ENCODE peak calls at places on chromosomes 1 and 21, in six cellular contexts. Z, F, X, R, M and H are unnamed samples.

GRCh38 chr21:33936221-33937038 is 20.8 kb upstream of the ATP5PO start:
- DNase-seq in R (no peak), M (no peak), F (no peak), Z (peak), X (no peak), H (no peak)

GRCh38 chr21:27586986-27587385 is 620.1 kb upstream of the ADAMTS5 start:
- DNase-seq in X (no peak), M (no peak), Z (no peak), R (no peak), F (no peak), H (no peak)

GRCh38 chr1:200794506-200795065 is 55.9 kb downstream of the CAMSAP2 start:
- DNase-seq in X (no peak), F (no peak), M (no peak), Z (peak), R (no peak), H (no peak)

GRCh38 chr1:62689524-62689923 is 1.3 kb upstream of the DOCK7 start:
- DNase-seq in X (peak), R (peak), M (no peak), Z (peak), F (no peak), H (peak)

GRCh38 chr21:45309069-45309521 is 21.4 kb upstream of the POFUT2 start:
- DNase-seq in F (peak), R (no peak), X (no peak), Z (peak), M (no peak), H (no peak)

GRCh38 chr1:107674486-107674885 is 290.5 kb downstream of the VAV3 start:
- DNase-seq in F (no peak), M (no peak), X (no peak), R (no peak), Z (no peak), H (no peak)

GRCh38 chr21:37837381-37837780 is 78.9 kb downstream of the KCNJ6 start:
- DNase-seq in R (no peak), M (no peak), F (no peak), Z (no peak), X (no peak), H (no peak)

GRCh38 chr1:225461533-225462428 is 33.9 kb upstream of the LBR start:
- DNase-seq in F (no peak), X (no peak), R (no peak), M (no peak), Z (no peak), H (no peak)

GRCh38 chr1:205976708-205977107 is 26.5 kb downstream of the RAB7B start:
- DNase-seq in F (no peak), Z (peak), X (no peak), R (peak), M (no peak), H (peak)

GRCh38 chr1:19311503-19311930 is 427 bp downstream of the AKR7A2 start:
- DNase-seq in X (no peak), F (no peak), M (no peak), R (no peak), Z (no peak), H (no peak)

GRCh38 chr1:63643926-63644325 is 50.7 kb downstream of the PGM1 start:
- DNase-seq in R (no peak), M (no peak), X (no peak), Z (no peak), F (peak), H (no peak)

GRCh38 chr1:157219182-157219581 is 81.0 kb upstream of the ETV3 start:
- DNase-seq in X (no peak), R (no peak), F (no peak), M (no peak), Z (no peak), H (no peak)

GRCh38 chr1:212162635-212163034 is 122.6 kb upstream of the PPP2R5A start:
- DNase-seq in M (no peak), Z (peak), X (peak), R (no peak), F (no peak), H (peak)

GRCh38 chr1:2785631-2786328 is 15.7 kb downstream of the TTC34 start:
- DNase-seq in R (no peak), Z (no peak), X (no peak), M (no peak), F (peak), H (no peak)

GRCh38 chr1:209673631-209674417 is 1.4 kb upstream of the G0S2 start:
- DNase-seq in M (no peak), F (no peak), R (no peak), Z (peak), X (no peak), H (no peak)

GRCh38 chr1:63124666-63125191 is 197.6 kb upstream of the FOXD3 start:
- DNase-seq in F (no peak), R (peak), M (no peak), Z (peak), X (peak), H (no peak)

GRCh38 chr1:33327587-33328325 is 6.9 kb upstream of the A3GALT2 start:
- DNase-seq in X (peak), Z (peak), F (no peak), R (peak), M (no peak), H (peak)

GRCh38 chr1:167532375-167532774 is 14.0 kb upstream of the CD247 start:
- DNase-seq in X (no peak), F (no peak), Z (no peak), R (no peak), M (no peak), H (no peak)

GRCh38 chr1:193443886-193444285 is 257.5 kb upstream of the B3GALT2 start:
- DNase-seq in Z (no peak), M (no peak), R (no peak), F (no peak), X (no peak), H (no peak)

GRCh38 chr21:45926281-45926680 is 55.3 kb upstream of the COL6A1 start:
- DNase-seq in M (no peak), R (no peak), F (no peak), Z (peak), X (no peak), H (no peak)

GRCh38 chr1:186878356-186878755 is 49.6 kb downstream of the PLA2G4A start:
- DNase-seq in F (no peak), M (no peak), R (no peak), X (no peak), Z (peak), H (no peak)
- TF ChIP-seq CTCF in F (no peak), M (no peak), R (no peak), X (no peak), Z (no peak), H (no peak)

GRCh38 chr1:231372501-231372900 is 34.4 kb downstream of the SPRTN start:
- DNase-seq in Z (no peak), M (no peak), X (no peak), R (no peak), F (no peak), H (no peak)

GRCh38 chr1:231369282-231369681 is 31.2 kb downstream of the SPRTN start:
- DNase-seq in X (no peak), Z (no peak), F (no peak), M (no peak), R (no peak), H (no peak)

GRCh38 chr1:231376875-231377549 is 38.9 kb downstream of the SPRTN start:
- DNase-seq in X (no peak), M (no peak), Z (no peak), F (no peak), R (no peak), H (no peak)

GRCh38 chr1:231376101-231376500 is 38.0 kb downstream of the SPRTN start:
- DNase-seq in Z (peak), R (no peak), M (no peak), F (no peak), X (no peak), H (peak)

GRCh38 chr1:231374394-231374793 is 36.3 kb downstream of the SPRTN start:
- DNase-seq in Z (no peak), F (no peak), M (no peak), X (no peak), R (no peak), H (no peak)
- TF ChIP-seq CTCF in Z (no peak), F (no peak), M (no peak), X (no peak), R (no peak), H (no peak)

GRCh38 chr1:246001142-246001812 is 505.8 kb downstream of the SMYD3 start:
- DNase-seq in M (no peak), R (no peak), F (no peak), Z (peak), X (no peak), H (peak)

GRCh38 chr1:246001821-246002220 is 505.3 kb downstream of the SMYD3 start:
- DNase-seq in M (no peak), X (no peak), Z (peak), R (no peak), F (no peak), H (no peak)

GRCh38 chr1:246000638-246001015 is 506.5 kb downstream of the SMYD3 start:
- DNase-seq in Z (no peak), X (no peak), F (no peak), M (no peak), R (no peak), H (no peak)

GRCh38 chr1:245997471-245998258 is 509.4 kb downstream of the SMYD3 start:
- DNase-seq in F (peak), Z (peak), X (no peak), M (no peak), R (peak), H (peak)

DNA sequence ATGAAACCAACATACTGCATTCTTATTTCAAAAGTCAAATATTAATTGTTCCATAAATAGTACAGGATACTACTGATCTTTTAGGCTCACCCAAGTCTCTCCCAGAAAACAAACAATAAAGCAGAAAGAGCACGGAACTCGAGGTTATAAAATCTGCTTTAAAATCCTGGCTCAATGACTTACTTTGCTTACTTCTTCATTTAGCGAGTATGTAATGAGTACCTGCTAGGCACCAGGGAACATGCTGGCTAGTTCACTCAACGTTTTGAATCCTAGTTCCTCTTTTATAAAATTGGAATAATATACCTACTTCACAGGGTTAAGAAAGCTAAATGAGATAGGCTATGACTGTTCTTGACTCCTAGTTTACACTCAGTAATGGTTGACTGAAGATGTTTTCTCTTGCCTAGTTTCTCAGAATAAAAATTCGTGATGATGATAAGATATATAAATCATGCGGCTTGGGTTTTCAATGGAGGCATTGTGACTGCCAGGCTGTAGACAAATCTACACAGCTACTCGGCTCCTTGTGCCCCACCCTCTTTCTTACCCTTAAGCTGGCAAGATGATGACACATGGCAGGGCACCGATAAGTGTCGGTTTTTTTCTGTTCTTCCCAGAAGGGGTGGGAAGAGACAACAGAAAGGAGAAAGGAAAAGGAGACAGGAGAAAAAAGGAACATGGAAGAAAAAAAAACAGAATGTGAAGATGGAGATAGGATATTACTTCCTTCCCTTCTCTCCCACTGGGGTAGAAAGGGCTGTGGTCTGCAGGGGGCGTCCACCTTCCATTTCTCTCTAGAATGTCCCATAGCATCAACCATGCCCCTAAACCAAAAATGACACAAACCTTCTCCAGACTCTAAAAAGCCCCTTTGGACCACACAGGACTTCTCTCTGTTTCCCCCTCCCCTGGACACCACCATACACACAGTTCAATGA is 507.1 kb downstream of the SMYD3 start:
- DNase-seq in Z (no peak), X (no peak), R (no peak), M (no peak), F (no peak), H (no peak)
- TF ChIP-seq CTCF in Z (no peak), X (no peak), R (no peak), M (no peak), F (no peak), H (no peak)

GRCh38 chr1:230855886-230856285 is 12.4 kb downstream of the C1orf198 start:
- DNase-seq in X (no peak), F (no peak), R (no peak), Z (peak), M (no peak), H (no peak)
- TF ChIP-seq CTCF in X (no peak), F (no peak), R (no peak), Z (no peak), M (no peak), H (no peak)

DNA sequence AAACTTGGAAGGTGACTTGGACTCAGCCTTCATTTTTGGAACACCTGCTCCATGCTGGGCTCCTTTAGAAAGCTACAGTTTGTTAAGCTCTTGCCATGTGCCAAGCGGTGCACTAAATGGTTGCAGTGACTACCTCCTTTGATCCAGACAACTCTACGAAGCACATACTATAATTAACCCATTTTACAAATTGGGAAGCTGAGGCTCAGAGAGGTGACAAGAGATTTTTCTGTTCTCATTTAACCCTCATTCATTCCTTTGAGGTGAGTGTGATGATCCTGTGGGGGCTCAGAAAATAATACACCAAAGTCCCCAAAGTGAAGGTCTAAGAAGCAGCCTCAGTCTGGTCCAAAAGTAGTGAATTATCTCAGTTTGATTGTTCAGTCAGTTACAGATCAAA is 1.6 kb upstream of the PAQR7 start:
- DNase-seq in X (no peak), Z (no peak), F (no peak), M (no peak), R (no peak), H (no peak)
- TF ChIP-seq CTCF in X (no peak), Z (no peak), F (no peak), M (no peak), R (no peak), H (no peak)

DNA sequence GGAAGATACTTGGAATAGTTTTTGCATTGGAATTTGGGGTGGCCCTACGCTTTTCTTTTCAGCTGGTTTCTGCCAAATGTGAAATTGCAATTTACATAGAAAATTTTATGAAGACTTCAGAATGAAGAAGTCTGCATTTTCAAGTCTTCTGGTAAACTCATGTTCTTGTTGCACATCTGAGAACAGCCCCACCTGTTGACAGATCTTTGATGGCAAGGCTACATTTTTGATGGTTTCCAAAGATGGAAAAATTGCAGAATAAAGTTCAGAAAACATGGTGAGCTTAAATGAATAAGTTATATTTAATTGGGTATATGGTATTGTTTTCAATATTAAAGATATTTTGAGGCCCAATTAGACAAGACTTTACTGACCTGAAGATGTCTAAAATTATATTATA is 25.4 kb downstream of the OLFM3 start:
- DNase-seq in R (no peak), Z (peak), F (no peak), M (no peak), X (no peak), H (peak)
- TF ChIP-seq CTCF in R (no peak), Z (no peak), F (no peak), M (no peak), X (no peak), H (no peak)

GRCh38 chr1:28800324-28800723 is 11.6 kb upstream of the OPRD1 start:
- DNase-seq in X (no peak), F (no peak), R (no peak), M (no peak), Z (no peak), H (no peak)

GRCh38 chr1:28792644-28793121 is 19.3 kb upstream of the OPRD1 start:
- DNase-seq in M (no peak), F (no peak), R (no peak), X (no peak), Z (no peak), H (no peak)

GRCh38 chr1:28801461-28801860 is 10.5 kb upstream of the OPRD1 start:
- DNase-seq in F (no peak), R (no peak), Z (no peak), X (no peak), M (no peak), H (no peak)

DNA sequence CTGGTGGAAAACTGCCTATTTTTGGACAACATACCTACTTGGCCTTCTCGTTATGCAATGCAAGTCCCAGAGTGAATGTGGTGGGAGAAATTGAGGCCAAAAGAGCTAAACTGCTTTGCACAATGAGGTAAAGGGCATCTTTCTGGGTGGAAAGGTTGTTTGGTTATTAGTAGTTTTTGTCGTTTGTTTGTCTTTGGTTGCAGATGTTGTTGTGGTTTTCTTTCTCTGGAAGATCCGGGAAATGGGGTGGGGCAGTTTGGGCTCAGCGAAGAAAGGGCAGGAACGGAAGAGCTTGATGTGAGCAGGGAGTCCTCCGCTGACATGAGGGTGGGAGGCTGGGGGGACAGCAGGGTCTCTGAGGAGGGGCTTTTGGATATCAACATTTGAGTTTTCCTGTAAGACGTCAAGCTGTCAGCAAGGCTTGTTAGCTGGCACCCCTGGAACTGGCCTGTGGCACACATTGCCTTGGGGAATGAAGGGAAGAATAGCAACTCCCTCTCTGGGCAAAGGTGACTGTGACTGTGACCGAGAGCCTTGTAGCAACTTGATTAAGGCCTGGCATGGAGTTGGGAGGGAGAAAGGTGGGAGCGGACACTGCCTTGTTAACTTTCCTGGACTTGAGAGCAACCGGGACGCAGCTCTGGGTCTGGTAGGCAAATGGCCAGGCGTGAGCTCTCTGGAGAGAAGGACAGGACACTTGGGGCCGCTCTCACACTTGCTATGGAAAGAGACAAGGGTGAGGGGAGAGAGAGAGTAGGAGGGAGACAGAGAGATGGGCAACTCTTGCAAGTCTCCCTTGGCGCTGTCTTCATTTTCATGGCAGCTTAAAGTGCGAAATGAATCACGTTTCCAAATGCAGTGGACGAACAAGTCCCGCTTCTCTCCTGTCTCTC is 15.4 kb upstream of the OPRD1 start:
- DNase-seq in M (no peak), R (no peak), Z (no peak), X (no peak), F (no peak), H (no peak)
- TF ChIP-seq CTCF in M (no peak), R (no peak), Z (no peak), X (no peak), F (no peak), H (no peak)

GRCh38 chr21:15096146-15096545 is 31.3 kb upstream of the NRIP1 start:
- DNase-seq in X (no peak), R (no peak), Z (no peak), M (no peak), F (no peak), H (no peak)
- TF ChIP-seq CTCF in X (no peak), R (no peak), Z (no peak), M (no peak), F (no peak), H (no peak)